ENCODE peak calls at places on chromosomes 4 and X, in four cellular contexts. N is tibial artery; E is stimulated activated CD8-positive, alpha-beta memory T cell treated with anti-CD3 and anti-CD28 coated beads, Interleukin-4, amount 100 ng/mL, for 24 hours; G is ELR. Z is an unnamed sample.

GRCh38 chrX:72240976-72241375 is 2.1 kb upstream of the ERCC6L start:
- DNase-seq in G (no peak), N (no peak), E (no peak), Z (no peak)

GRCh38 chrX:67726028-67726427 is 182.2 kb downstream of the AR start:
- DNase-seq in G (no peak), E (no peak), N (no peak), Z (no peak)

GRCh38 chr4:177444911-177445736 is 2.9 kb upstream of the AGA start:
- DNase-seq in E (no peak), N (no peak), G (no peak), Z (no peak)

GRCh38 chr4:8675383-8675782 is 82.8 kb downstream of the CPZ start:
- DNase-seq in E (no peak), G (peak), N (no peak), Z (no peak)

GRCh38 chrX:137565921-137566745 is at the start of gene ZIC3:
- DNase-seq in G (no peak), N (peak), E (no peak), Z (peak)

GRCh38 chr4:71126719-71127118 is 133.3 kb downstream of the DCK start:
- DNase-seq in E (no peak), N (no peak), G (peak), Z (no peak)

GRCh38 chr4:11441182-11441556 is 12.5 kb upstream of the HS3ST1 start:
- DNase-seq in N (no peak), E (no peak), G (no peak), Z (no peak)

GRCh38 chr4:4394644-4395043 is 7.7 kb downstream of the NSG1 start:
- DNase-seq in E (no peak), N (no peak), G (peak), Z (no peak)

GRCh38 chrX:100636321-100636991 is at the start of gene TSPAN6:
- DNase-seq in E (peak), N (peak), G (peak), Z (peak)

GRCh38 chr4:23733911-23734458 is 155.9 kb downstream of the PPARGC1A start:
- DNase-seq in E (no peak), N (no peak), G (no peak), Z (no peak)

GRCh38 chrX:154719132-154719675 is 31.7 kb downstream of the GAB3 start:
- DNase-seq in G (peak), N (no peak), E (no peak), Z (no peak)

GRCh38 chrX:21638311-21638710 is 19.8 kb downstream of the KLHL34 start:
- DNase-seq in G (peak), E (no peak), N (no peak), Z (no peak)

GRCh38 chr4:80295331-80295730 is 28.9 kb downstream of the FGF5 start:
- DNase-seq in E (no peak), N (no peak), G (no peak), Z (no peak)

GRCh38 chr4:1060646-1061371 is 49.4 kb downstream of the FGFRL1 start:
- DNase-seq in G (no peak), N (no peak), E (no peak), Z (no peak)

GRCh38 chr4:139550724-139551429 is 5.1 kb downstream of the SETD7 start:
- DNase-seq in E (no peak), N (peak), G (no peak), Z (no peak)

GRCh38 chr4:74327751-74328150 is 19.5 kb downstream of the EPGN start:
- DNase-seq in E (no peak), N (no peak), G (peak), Z (no peak)

GRCh38 chrX:71623714-71624113 is 5.4 kb upstream of the CXCR3 start:
- DNase-seq in G (no peak), N (no peak), E (no peak), Z (no peak)

GRCh38 chr4:38723726-38724506 is 58.9 kb downstream of the TLR10 start:
- DNase-seq in G (peak), N (no peak), E (no peak), Z (no peak)

GRCh38 chr4:165537028-165537648 is 158.3 kb downstream of the CPE start:
- DNase-seq in G (peak), N (no peak), E (no peak), Z (no peak)

GRCh38 chrX:31500920-31501319 is 429.1 kb upstream of the FTHL17 start:
- DNase-seq in N (no peak), E (no peak), G (peak), Z (no peak)

GRCh38 chr4:153249199-153250154 is 45.2 kb downstream of the TRIM2 start:
- DNase-seq in E (peak), N (peak), G (peak), Z (peak)

GRCh38 chr4:80129785-80130184 is 56.8 kb upstream of the ANTXR2 start:
- DNase-seq in N (no peak), G (no peak), E (no peak), Z (no peak)

GRCh38 chr4:95601342-95601741 is 52.6 kb upstream of the UNC5C start:
- DNase-seq in E (no peak), G (no peak), N (no peak), Z (no peak)

GRCh38 chrX:70552174-70552704 is 107.6 kb downstream of the DLG3 start:
- DNase-seq in G (no peak), E (no peak), N (no peak), Z (no peak)

GRCh38 chr4:121900132-121900983 is 30.1 kb upstream of the BBS7 start:
- DNase-seq in G (peak), N (no peak), E (peak), Z (peak)

GRCh38 chr4:176792348-176793059 is at the start of gene VEGFC:
- DNase-seq in E (no peak), G (peak), N (peak), Z (peak)

GRCh38 chr4:74097631-74098550 is 1.1 kb downstream of the CXCL2 start:
- DNase-seq in N (no peak), E (no peak), G (peak), Z (no peak)

GRCh38 chr4:150987204-150987603 is 27.9 kb downstream of the LRBA start:
- DNase-seq in G (no peak), N (no peak), E (no peak), Z (no peak)

GRCh38 chr4:92864176-92864575 is 560.4 kb downstream of the GRID2 start:
- DNase-seq in G (no peak), N (no peak), E (no peak), Z (no peak)

Z was measured in sciatic nerve.